ENCODE peak calls at places on chromosomes 12 and 14, in four cellular contexts. One of them, this sample, is unnamed.

GRCh38 chr12:74229671-74230070 is 308.0 kb upstream of the ATXN7L3B start:
- DNase-seq in A549: no peak
- DNase-seq in right atrium auricular region: no peak
- DNase-seq in upper lobe of left lung: no peak
- DNase-seq in this sample: no peak

GRCh38 chr14:106883218-106883692 is 1356.9 kb downstream of the TMEM121 start:
- DNase-seq in right atrium auricular region: no peak
- DNase-seq in A549: peak; percentile 75
- DNase-seq in upper lobe of left lung: peak; percentile 88
- DNase-seq in this sample: no peak

GRCh38 chr14:68235011-68235410 is 415.4 kb downstream of the RAD51B start:
- DNase-seq in A549: no peak
- DNase-seq in upper lobe of left lung: no peak
- DNase-seq in right atrium auricular region: no peak
- DNase-seq in this sample: no peak

GRCh38 chr14:55438066-55438683 is 2.2 kb downstream of the TBPL2 start:
- DNase-seq in right atrium auricular region: no peak
- DNase-seq in upper lobe of left lung: no peak
- DNase-seq in A549: peak; percentile 71
- DNase-seq in this sample: no peak

GRCh38 chr12:92735131-92735721 is 32.4 kb downstream of the PLEKHG7 start:
- DNase-seq in upper lobe of left lung: no peak
- DNase-seq in A549: peak; percentile 26
- DNase-seq in right atrium auricular region: no peak
- DNase-seq in this sample: peak; percentile 78

GRCh38 chr12:49763006-49763591 is 21.7 kb downstream of the TMBIM6 start:
- DNase-seq in upper lobe of left lung: no peak
- DNase-seq in right atrium auricular region: peak; percentile 84
- DNase-seq in A549: peak; percentile 67
- DNase-seq in this sample: no peak

GRCh38 chr12:92139634-92140555 is 5.8 kb downstream of the BTG1 start:
- DNase-seq in A549: no peak
- DNase-seq in right atrium auricular region: no peak
- DNase-seq in upper lobe of left lung: no peak
- DNase-seq in this sample: no peak

GRCh38 chr12:120060196-120060595 is 56.4 kb downstream of the RAB35 start:
- DNase-seq in right atrium auricular region: no peak
- DNase-seq in A549: no peak
- DNase-seq in upper lobe of left lung: no peak
- DNase-seq in this sample: no peak

GRCh38 chr12:93376436-93377251 is 1.1 kb upstream of the NUDT4 start:
- DNase-seq in upper lobe of left lung: no peak
- DNase-seq in right atrium auricular region: peak; percentile 65
- DNase-seq in A549: peak; percentile 28
- DNase-seq in this sample: no peak

GRCh38 chr14:69808919-69809808 is 12.1 kb upstream of the SLC10A1 start:
- DNase-seq in upper lobe of left lung: no peak
- DNase-seq in right atrium auricular region: no peak
- DNase-seq in A549: no peak
- DNase-seq in this sample: no peak

GRCh38 chr12:78928200-78929074 is 63.9 kb downstream of the SYT1 start:
- DNase-seq in upper lobe of left lung: no peak
- DNase-seq in right atrium auricular region: no peak
- DNase-seq in A549: peak; percentile 91
- DNase-seq in this sample: no peak

GRCh38 chr12:105057174-105057573 is 27.1 kb downstream of the ALDH1L2 start:
- DNase-seq in right atrium auricular region: no peak
- DNase-seq in upper lobe of left lung: no peak
- DNase-seq in A549: no peak
- DNase-seq in this sample: no peak

GRCh38 chr14:69079188-69079742 is 73.7 kb downstream of the DCAF5 start:
- DNase-seq in right atrium auricular region: no peak
- DNase-seq in A549: peak; percentile 63
- DNase-seq in upper lobe of left lung: no peak
- DNase-seq in this sample: no peak

GRCh38 chr12:116803018-116803736 is 65.1 kb downstream of the RNFT2 start:
- DNase-seq in right atrium auricular region: no peak
- DNase-seq in upper lobe of left lung: no peak
- DNase-seq in A549: no peak
- DNase-seq in this sample: no peak

GRCh38 chr12:2258035-2258434 is 205.2 kb downstream of the CACNA1C start:
- DNase-seq in A549: no peak
- DNase-seq in right atrium auricular region: no peak
- DNase-seq in upper lobe of left lung: no peak
- DNase-seq in this sample: no peak

GRCh38 chr12:68467514-68467913 is 135.4 kb upstream of the MDM1 start:
- DNase-seq in A549: no peak
- DNase-seq in right atrium auricular region: no peak
- DNase-seq in upper lobe of left lung: no peak
- DNase-seq in this sample: no peak

GRCh38 chr14:35534884-35535793 is 1.2 kb downstream of the INSM2 start:
- DNase-seq in upper lobe of left lung: peak; percentile 94
- DNase-seq in A549: peak; percentile 53
- DNase-seq in right atrium auricular region: no peak
- DNase-seq in this sample: no peak

GRCh38 chr12:49687941-49688340 is 19.3 kb downstream of the FMNL3 start:
- DNase-seq in right atrium auricular region: no peak
- DNase-seq in A549: no peak
- DNase-seq in upper lobe of left lung: no peak
- DNase-seq in this sample: no peak

GRCh38 chr14:22265319-22266140 is 323.5 kb downstream of the DAD1 start:
- DNase-seq in right atrium auricular region: no peak
- DNase-seq in A549: no peak
- DNase-seq in upper lobe of left lung: no peak
- DNase-seq in this sample: no peak

GRCh38 chr12:117718141-117718540 is 250.6 kb downstream of the KSR2 start:
- DNase-seq in right atrium auricular region: no peak
- DNase-seq in upper lobe of left lung: no peak
- DNase-seq in A549: no peak
- DNase-seq in this sample: no peak

GRCh38 chr14:61765225-61765943 is 3.2 kb downstream of the SNAPC1 start:
- DNase-seq in upper lobe of left lung: no peak
- DNase-seq in A549: no peak
- DNase-seq in right atrium auricular region: no peak
- DNase-seq in this sample: no peak

GRCh38 chr14:93976477-93977057 is at the start of gene ASB2:
- DNase-seq in A549: no peak
- DNase-seq in upper lobe of left lung: no peak
- DNase-seq in right atrium auricular region: peak; percentile 66
- DNase-seq in this sample: no peak

GRCh38 chr12:119803391-119803791 is 73.7 kb downstream of the CIT start:
- DNase-seq in upper lobe of left lung: peak; percentile 32
- DNase-seq in A549: no peak
- DNase-seq in right atrium auricular region: no peak
- DNase-seq in this sample: no peak

GRCh38 chr12:21828111-21828775 is 53.7 kb upstream of the KCNJ8 start:
- DNase-seq in upper lobe of left lung: no peak
- DNase-seq in A549: no peak
- DNase-seq in right atrium auricular region: no peak
- DNase-seq in this sample: no peak

GRCh38 chr12:93894391-93895095 is 217.4 kb downstream of the CRADD start:
- DNase-seq in right atrium auricular region: peak; percentile 88
- DNase-seq in upper lobe of left lung: peak; percentile 86
- DNase-seq in A549: no peak
- DNase-seq in this sample: no peak

GRCh38 chr12:49832836-49833421 is 4.7 kb upstream of the NCKAP5L start:
- DNase-seq in right atrium auricular region: no peak
- DNase-seq in A549: no peak
- DNase-seq in upper lobe of left lung: no peak
- DNase-seq in this sample: peak; percentile 37

DNA sequence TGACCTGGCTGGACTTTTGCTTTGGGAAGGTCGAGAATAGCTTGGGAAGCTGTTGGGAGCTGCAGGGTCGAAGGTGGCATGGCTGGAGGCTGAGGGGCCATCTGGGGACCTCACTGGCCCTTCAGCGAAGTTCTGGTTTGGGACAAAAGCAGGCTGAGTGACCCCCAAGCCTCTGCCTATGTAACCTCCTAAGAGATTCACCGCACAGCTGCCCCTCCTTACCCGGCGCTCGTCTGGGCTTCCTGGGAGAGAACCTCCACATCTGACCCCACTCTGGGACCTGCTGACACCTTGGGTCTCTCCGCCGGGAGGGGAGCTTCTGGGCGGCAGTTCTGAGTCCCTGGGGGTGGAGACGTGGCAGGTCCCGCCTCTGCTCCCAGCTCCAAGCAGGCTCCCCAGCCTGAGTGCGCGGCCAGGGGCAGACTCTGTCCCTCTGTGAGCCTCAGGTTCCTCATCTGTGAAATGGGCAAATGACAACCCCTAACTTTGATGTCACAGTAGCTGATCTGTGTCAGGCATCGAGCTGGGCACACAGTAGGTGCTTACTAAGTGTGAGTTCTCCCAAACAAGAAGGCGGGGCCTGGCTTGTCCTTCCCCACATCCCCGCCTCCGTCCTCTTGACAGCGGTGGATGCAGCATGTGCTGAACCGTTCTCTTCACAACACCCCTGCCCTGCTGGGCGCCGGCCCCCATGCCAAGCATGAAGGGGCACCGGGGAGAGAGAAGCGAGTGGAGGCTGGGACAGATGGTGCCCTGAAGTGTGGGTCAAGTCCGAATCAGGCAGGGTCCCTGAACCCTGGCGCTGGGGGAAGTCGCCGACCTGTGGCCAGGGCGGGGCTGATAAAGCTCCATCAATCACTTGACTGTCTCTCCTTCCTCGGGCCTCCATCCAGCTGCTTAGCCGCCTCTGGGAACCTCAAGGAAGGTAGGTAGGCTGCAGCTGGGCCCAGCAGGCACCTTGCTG is 3.8 kb downstream of the EXOC3L4 start:
- DNase-seq in right atrium auricular region: no peak
- DNase-seq in A549: no peak
- DNase-seq in upper lobe of left lung: peak; percentile 76
- DNase-seq in this sample: no peak
- TF ChIP-seq CTCF in right atrium auricular region: no peak
- TF ChIP-seq CTCF in A549: no peak
- TF ChIP-seq CTCF in upper lobe of left lung: no peak
- TF ChIP-seq CTCF in this sample: no peak

GRCh38 chr14:75486317-75486716 is 36.0 kb upstream of the BATF start:
- DNase-seq in right atrium auricular region: no peak
- DNase-seq in A549: no peak
- DNase-seq in upper lobe of left lung: no peak
- DNase-seq in this sample: no peak

GRCh38 chr14:75491376-75491978 is 30.8 kb upstream of the BATF start:
- DNase-seq in upper lobe of left lung: no peak
- DNase-seq in A549: no peak
- DNase-seq in right atrium auricular region: peak; percentile 51
- DNase-seq in this sample: no peak

GRCh38 chr14:75492832-75493579 is 29.3 kb upstream of the BATF start:
- DNase-seq in right atrium auricular region: peak; percentile 28
- DNase-seq in upper lobe of left lung: no peak
- DNase-seq in A549: no peak
- DNase-seq in this sample: no peak

GRCh38 chr14:75487155-75487671 is 35.1 kb upstream of the BATF start:
- DNase-seq in upper lobe of left lung: no peak
- DNase-seq in A549: no peak
- DNase-seq in right atrium auricular region: no peak
- DNase-seq in this sample: no peak

DNA sequence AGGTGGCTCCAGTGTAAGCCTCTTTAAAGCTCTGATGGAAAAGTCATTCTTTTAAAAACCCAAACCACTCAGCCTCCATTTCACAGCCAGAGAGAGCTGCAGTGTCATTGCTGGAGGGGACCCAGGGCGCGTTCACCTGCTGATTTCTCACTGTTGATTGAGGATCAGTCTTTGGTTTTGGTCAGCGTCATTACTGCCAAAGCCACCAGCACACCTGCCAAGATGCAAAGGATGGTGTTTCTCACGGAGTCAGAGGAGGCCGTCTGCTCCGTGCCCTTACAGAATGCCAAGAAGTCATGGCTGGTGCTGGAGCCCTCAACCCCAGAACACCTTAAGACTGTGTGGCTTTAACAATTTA is 32.8 kb upstream of the BATF start:
- DNase-seq in A549: no peak
- DNase-seq in right atrium auricular region: peak; percentile 30
- DNase-seq in upper lobe of left lung: no peak
- DNase-seq in this sample: no peak
- H3K4me3 ChIP-seq in A549: peak overlapping the region; percentile 21
- H3K4me3 ChIP-seq in right atrium auricular region: no peak overlapping the region
- H3K4me3 ChIP-seq in upper lobe of left lung: no peak overlapping the region
- H3K4me3 ChIP-seq in this sample: no peak overlapping the region

GRCh38 chr12:3339221-3339620 is 151.8 kb upstream of the PRMT8 start:
- DNase-seq in right atrium auricular region: no peak
- DNase-seq in A549: no peak
- DNase-seq in upper lobe of left lung: no peak
- DNase-seq in this sample: no peak

GRCh38 chr12:3336606-3337311 is 154.2 kb upstream of the PRMT8 start:
- DNase-seq in A549: no peak
- DNase-seq in right atrium auricular region: no peak
- DNase-seq in upper lobe of left lung: no peak
- DNase-seq in this sample: no peak

GRCh38 chr12:3341594-3341993 is 149.4 kb upstream of the PRMT8 start:
- DNase-seq in right atrium auricular region: no peak
- DNase-seq in upper lobe of left lung: no peak
- DNase-seq in A549: no peak
- DNase-seq in this sample: no peak

GRCh38 chr12:3337944-3338343 is 153.1 kb upstream of the PRMT8 start:
- DNase-seq in A549: no peak
- DNase-seq in right atrium auricular region: no peak
- DNase-seq in upper lobe of left lung: no peak
- DNase-seq in this sample: no peak

DNA sequence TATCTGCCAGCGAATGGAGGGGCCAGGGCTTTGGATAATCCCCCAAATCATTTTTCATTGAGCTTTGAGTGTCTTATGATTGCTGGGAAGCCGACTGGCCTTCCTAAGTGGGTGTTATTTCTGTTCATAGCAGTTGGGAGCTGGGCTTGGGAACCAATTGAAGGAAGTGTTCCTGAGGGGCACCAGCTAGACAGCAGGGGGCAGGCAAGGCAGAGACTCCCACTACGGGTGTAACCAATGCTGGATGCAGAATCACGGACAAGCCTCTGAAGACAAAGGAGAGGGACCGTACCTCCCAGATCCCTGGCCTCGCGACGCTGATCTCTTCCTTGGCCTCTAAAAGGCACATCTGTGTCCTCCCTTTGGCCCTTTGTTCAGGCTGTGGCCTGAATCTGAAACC is 149.0 kb upstream of the PRMT8 start:
- DNase-seq in right atrium auricular region: no peak
- DNase-seq in A549: peak; percentile 22
- DNase-seq in upper lobe of left lung: no peak
- DNase-seq in this sample: no peak
- TF ChIP-seq CTCF in right atrium auricular region: peak; percentile 78
- TF ChIP-seq CTCF in A549: no peak
- TF ChIP-seq CTCF in upper lobe of left lung: peak; percentile 22
- TF ChIP-seq CTCF in this sample: peak; percentile 49

DNA sequence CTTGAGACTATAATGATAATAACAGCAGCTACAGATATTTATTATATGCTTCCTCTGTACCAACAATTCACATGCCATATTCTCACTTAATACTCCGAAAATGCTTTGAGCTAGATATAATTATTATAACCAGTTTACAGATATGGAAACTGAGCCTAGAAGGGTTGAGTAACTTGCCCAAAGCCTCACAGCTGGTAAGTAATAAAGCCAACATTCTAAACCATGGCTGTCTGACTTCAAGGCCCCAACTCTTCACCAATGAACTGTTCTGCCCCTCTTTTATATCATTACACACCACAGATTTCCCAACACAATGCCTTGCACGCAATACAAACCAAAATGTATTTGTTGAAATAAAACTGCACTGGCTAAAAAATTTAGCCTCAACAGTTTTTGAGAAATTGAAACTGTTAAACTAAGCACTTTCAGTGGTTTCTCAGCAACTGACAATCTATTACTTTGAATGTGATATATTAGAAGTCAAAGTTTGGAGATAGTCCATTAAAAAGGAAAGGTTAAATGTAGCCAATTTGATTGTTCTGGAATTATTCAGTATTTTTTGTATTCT is 222.5 kb upstream of the ARHGAP5 start:
- DNase-seq in upper lobe of left lung: no peak
- DNase-seq in right atrium auricular region: no peak
- DNase-seq in A549: no peak
- DNase-seq in this sample: no peak
- H3K4me3 ChIP-seq in upper lobe of left lung: no peak overlapping the region
- H3K4me3 ChIP-seq in right atrium auricular region: no peak overlapping the region
- H3K4me3 ChIP-seq in A549: no peak overlapping the region
- H3K4me3 ChIP-seq in this sample: no peak overlapping the region

This sample was measured in AG04449.